ENCODE peak calls at places on chromosome 15, in seven cellular contexts. W is ovary, D is transverse colon, G is IMR-90, L is upper lobe of left lung, N is body of pancreas, V is breast epithelium. T is an unnamed sample. For H3K4me1 and H3K36me3, the result is how much of the 10 kb centered on the place peaks cover.

GRCh38 chr15:43056696-43057095 is 49.1 kb downstream of the UBR1 start:
- DNase-seq in N (no peak), L (no peak), D (no peak), V (no peak), G (no peak), W (no peak), T (no peak)

GRCh38 chr15:57914350-57915055 is 151.0 kb downstream of the ALDH1A2 start:
- DNase-seq in V (no peak), N (no peak), W (peak), G (no peak), L (peak), D (peak), T (no peak)

GRCh38 chr15:98823012-98823458 is 174.7 kb downstream of the IGF1R start:
- DNase-seq in V (no peak), D (no peak), G (peak), N (no peak), L (no peak), W (no peak), T (no peak)

GRCh38 chr15:92091155-92091734 is 237.7 kb downstream of the SLCO3A1 start:
- DNase-seq in G (peak), V (peak), N (peak), W (no peak), D (peak), L (no peak), T (peak)

GRCh38 chr15:80464952-80465645 is 60.9 kb downstream of the ARNT2 start:
- DNase-seq in G (peak), L (no peak), V (no peak), D (no peak), N (no peak), W (no peak), T (no peak)

GRCh38 chr15:31344824-31345605 is 18.4 kb downstream of the KLF13 start:
- DNase-seq in D (peak), V (no peak), N (peak), L (peak), W (no peak), G (no peak), T (peak)

GRCh38 chr15:28873006-28873405 is 12.8 kb upstream of the APBA2 start:
- DNase-seq in W (no peak), L (no peak), D (no peak), G (no peak), V (no peak), N (peak), T (no peak)

GRCh38 chr15:55710286-55710685 is 32.7 kb downstream of the PRTG start:
- DNase-seq in L (no peak), G (no peak), W (no peak), D (no peak), N (no peak), V (no peak), T (no peak)

GRCh38 chr15:35533130-35534110 is 12.5 kb downstream of the DPH6 start:
- DNase-seq in W (no peak), G (peak), N (no peak), L (no peak), V (no peak), D (no peak), T (no peak)

GRCh38 chr15:60835974-60836373 is 357.0 kb upstream of the ICE2 start:
- DNase-seq in W (no peak), N (no peak), V (no peak), D (no peak), L (no peak), G (peak), T (no peak)

GRCh38 chr15:73647259-73648026 is 14.3 kb upstream of the NPTN start:
- DNase-seq in D (no peak), L (no peak), W (no peak), N (no peak), V (no peak), G (no peak), T (no peak)

GRCh38 chr15:44710236-44711088 is 661 bp downstream of the PATL2 start:
- DNase-seq in N (no peak), W (no peak), G (peak), L (no peak), D (peak), V (no peak), T (no peak)

GRCh38 chr15:88274534-88275460 is 18.3 kb upstream of the NTRK3 start:
- DNase-seq in D (peak), N (peak), G (peak), V (no peak), L (no peak), W (peak), T (no peak)

GRCh38 chr15:60795889-60796288 is 316.9 kb upstream of the ICE2 start:
- DNase-seq in W (no peak), G (no peak), V (no peak), N (no peak), D (no peak), L (no peak), T (no peak)

GRCh38 chr15:61702224-61703120 is 357.8 kb downstream of the VPS13C start:
- DNase-seq in G (no peak), W (no peak), N (no peak), L (no peak), D (no peak), V (no peak), T (no peak)

GRCh38 chr15:67784057-67784781 is 41.1 kb upstream of the SKOR1 start:
- DNase-seq in D (peak), N (no peak), L (no peak), V (no peak), W (no peak), G (no peak), T (no peak)

GRCh38 chr15:45254405-45255293 is 2.6 kb downstream of the SLC28A2 start:
- DNase-seq in N (no peak), L (no peak), W (no peak), G (peak), V (no peak), D (no peak), T (no peak)

GRCh38 chr15:31270767-31271166 is 55.9 kb upstream of the KLF13 start:
- DNase-seq in V (peak), N (peak), W (no peak), D (peak), G (no peak), L (no peak), T (no peak)

GRCh38 chr15:49814709-49815108 is 193.9 kb downstream of the DTWD1 start:
- DNase-seq in W (no peak), N (no peak), V (no peak), G (no peak), D (no peak), L (no peak), T (no peak)

GRCh38 chr15:98312913-98313312 is 335.4 kb upstream of the IGF1R start:
- DNase-seq in D (no peak), W (no peak), V (no peak), L (no peak), G (no peak), N (no peak), T (no peak)

GRCh38 chr15:100206643-100207042 is 135.1 kb downstream of the ADAMTS17 start:
- DNase-seq in W (no peak), G (no peak), N (no peak), V (no peak), D (no peak), L (no peak), T (no peak)

GRCh38 chr15:90037961-90038633 is 37.0 kb downstream of the ZNF710 start:
- DNase-seq in V (peak), D (no peak), L (no peak), N (no peak), W (no peak), G (peak), T (peak)
- H3K4me1 ChIP-seq in V (under half), D (under half), L (half or more), N (half or more), W (under half), G (under half), T (half or more)

GRCh38 chr15:89998141-89998661 is 2.9 kb upstream of the ZNF710 start:
- DNase-seq in N (peak), G (peak), D (no peak), W (no peak), L (no peak), V (no peak), T (no peak)
- TF ChIP-seq POLR2A in N (peak), G (no peak), D (no peak), W (no peak), L (no peak), V (no peak), T (no peak)

DNA sequence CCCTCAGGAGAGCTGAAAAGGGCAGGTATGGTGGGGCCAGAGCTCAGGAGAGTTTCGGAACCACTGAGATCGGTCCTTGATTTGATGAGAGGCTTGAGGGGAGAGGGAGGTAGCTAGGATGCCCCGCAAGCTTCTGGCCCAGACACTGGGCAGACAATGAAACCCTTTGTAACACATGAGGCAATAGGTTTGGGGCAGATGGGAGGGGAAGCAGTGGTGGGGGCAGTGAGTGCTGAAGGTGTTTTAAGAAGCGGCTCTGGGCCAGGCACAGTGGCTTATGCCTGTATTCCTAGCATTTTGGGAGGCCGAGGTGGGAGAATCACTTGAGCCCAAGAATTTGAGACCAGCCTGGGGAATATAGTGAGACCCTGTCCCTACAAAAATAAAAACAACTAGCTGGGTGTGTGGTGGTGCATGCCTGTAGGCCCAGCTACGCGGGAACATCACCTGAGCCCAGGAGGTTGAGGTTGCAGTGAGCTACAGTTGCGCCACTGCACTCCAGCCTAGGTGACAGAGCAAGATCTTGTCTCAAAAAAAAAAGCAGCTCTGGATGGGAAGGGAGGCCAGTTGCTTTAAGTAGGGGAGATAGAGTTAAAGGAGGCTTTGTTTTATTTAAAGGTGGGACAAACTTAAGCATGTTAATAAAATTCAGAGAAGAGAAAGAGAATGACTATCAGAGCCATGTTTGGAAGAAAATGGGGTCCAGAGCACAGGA is 9.6 kb upstream of the SNX22 start:
- DNase-seq in G (no peak), L (no peak), W (no peak), V (no peak), D (no peak), N (no peak), T (no peak)
- H3K36me3 ChIP-seq in G (under half), L (under half), W (under half), V (under half), D (under half), N (under half), T (under half)

GRCh38 chr15:90203473-90203872 is 2.3 kb downstream of the SEMA4B start:
- DNase-seq in D (no peak), V (no peak), N (no peak), W (no peak), G (no peak), L (no peak), T (no peak)

GRCh38 chr15:90203922-90204321 is 2.8 kb downstream of the SEMA4B start:
- DNase-seq in G (no peak), D (no peak), L (no peak), W (no peak), N (no peak), V (no peak), T (no peak)

GRCh38 chr15:90201150-90201943 is at the start of gene SEMA4B:
- DNase-seq in W (peak), N (peak), D (peak), G (peak), V (no peak), L (peak), T (peak)

GRCh38 chr15:90201944-90202375 is 830 bp downstream of the SEMA4B start:
- DNase-seq in D (no peak), V (no peak), G (no peak), W (no peak), L (peak), N (no peak), T (no peak)

GRCh38 chr15:90202929-90203328 is 1.8 kb downstream of the SEMA4B start:
- DNase-seq in D (no peak), N (no peak), G (no peak), V (no peak), W (no peak), L (no peak), T (no peak)
- H3K4me1 ChIP-seq in D (under half), N (half or more), G (under half), V (under half), W (under half), L (under half), T (under half)

DNA sequence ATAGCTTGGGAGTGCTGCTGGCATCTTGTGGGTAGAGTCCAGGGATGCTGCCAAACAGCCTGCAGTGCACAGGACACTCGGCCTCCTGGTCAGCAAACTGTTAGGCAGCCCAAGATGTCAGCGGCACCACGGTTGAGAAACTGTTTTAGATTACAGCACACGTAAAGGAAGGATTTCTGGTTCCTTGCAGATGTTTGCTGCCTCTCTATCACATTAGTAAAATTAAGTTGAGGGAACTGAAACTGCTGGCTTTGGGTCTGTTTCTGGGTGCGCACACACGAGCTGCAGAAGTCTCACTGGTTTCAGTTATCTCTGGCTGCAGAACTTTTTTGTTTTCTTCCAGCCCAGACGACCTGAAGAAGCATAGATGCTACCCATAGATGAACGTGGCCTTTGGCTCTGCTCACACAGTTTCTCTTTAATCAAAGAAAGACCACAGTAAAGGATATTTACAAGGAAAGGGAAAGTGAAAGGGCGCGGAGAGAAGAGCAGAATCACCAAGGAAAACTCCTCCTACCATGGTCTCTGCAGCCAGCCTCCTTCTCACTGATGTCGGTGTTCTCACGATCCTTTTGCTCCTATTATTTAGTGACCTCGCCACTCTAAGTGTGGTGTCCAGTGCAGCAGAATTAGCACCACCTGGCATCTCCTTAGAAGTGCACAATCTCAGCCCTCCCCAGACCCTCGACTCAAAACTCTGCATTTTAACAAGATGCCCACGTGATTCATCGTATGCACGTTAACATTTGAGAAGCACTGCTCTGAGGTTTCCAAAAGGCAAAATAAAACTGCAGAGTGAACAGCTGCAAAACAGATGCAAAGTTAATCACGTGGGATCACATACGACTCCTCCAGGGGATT is 50.6 kb upstream of the AKAP13 start:
- DNase-seq in D (peak), V (no peak), N (no peak), G (peak), W (peak), L (no peak), T (peak)
- TF ChIP-seq POLR2A in D (no peak), V (no peak), N (no peak), G (no peak), W (no peak), L (no peak), T (no peak)

GRCh38 chr15:78921517-78921916 is 23.3 kb downstream of the CTSH start:
- DNase-seq in N (no peak), G (no peak), V (no peak), L (no peak), W (no peak), D (no peak), T (no peak)
- H3K36me3 ChIP-seq in N (under half), G (half or more), V (under half), L (under half), W (under half), D (under half), T (under half)

DNA sequence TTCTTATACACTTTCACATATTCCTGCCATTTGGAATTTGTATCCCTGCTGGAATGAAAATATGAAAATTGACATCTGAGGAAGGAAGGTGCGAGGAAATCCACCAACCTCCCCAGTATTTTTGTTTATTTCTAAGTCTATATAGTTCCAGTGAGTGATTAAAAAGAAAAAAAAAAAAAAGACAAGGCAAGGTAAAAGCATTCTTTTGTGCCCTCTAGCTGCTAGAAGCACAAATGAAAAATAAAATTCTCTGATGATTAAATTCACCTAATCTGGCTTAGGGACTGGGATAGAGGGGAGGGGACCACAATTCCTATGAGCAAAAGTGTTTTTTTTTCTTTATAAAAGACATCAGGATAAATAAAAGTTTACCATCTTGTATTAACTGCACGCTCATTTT is 370.9 kb downstream of the NR2F2 start:
- DNase-seq in G (no peak), V (no peak), L (no peak), D (no peak), N (no peak), W (no peak), T (no peak)
- H3K4me1 ChIP-seq in G (under half), V (under half), L (under half), D (under half), N (under half), W (under half), T (under half)

GRCh38 chr15:41621200-41622193 is 38.7 kb upstream of the MGA start:
- DNase-seq in V (peak), G (peak), W (peak), N (peak), D (peak), L (peak), T (peak)
- TF ChIP-seq POLR2A in V (no peak), G (no peak), W (peak), N (peak), D (no peak), L (no peak), T (no peak)

GRCh38 chr15:82074610-82075009 is 28.8 kb upstream of the MEX3B start:
- DNase-seq in N (no peak), D (no peak), G (no peak), V (no peak), W (no peak), L (no peak), T (no peak)

DNA sequence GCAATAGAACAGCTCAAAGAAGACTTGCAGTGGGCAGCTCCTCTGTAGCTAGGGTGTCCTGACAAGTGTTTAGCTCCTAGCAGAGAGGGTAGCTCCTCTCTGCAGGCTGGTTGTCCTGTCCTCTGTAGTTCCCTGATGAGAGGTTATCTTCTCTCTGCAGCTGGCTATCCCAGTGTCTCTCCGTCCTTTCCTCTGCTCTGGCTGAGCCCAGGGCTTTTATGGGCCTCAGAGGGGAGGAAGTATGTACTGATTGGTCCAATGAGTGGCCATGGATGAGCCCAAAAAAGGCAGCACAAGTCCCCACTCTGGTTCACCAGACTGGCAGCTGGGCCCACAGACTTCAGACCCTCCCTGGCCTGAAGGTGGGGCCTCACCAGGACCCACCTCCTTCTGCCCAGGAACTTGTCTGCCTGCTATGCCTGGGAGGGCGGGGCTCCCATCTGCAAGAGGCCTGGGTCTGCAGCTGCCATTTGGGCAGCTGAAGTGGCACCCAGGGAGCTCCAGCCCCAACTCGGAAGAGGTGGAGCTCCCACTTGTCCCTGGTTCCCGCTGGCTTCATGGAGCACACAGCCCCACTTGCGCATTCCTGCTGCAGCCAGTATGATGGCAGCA is 27.2 kb upstream of the MEX3B start:
- DNase-seq in D (no peak), L (no peak), V (no peak), G (no peak), W (no peak), N (no peak), T (no peak)
- H3K36me3 ChIP-seq in D (under half), L (under half), V (under half), G (under half), W (under half), N (under half), T (under half)

GRCh38 chr15:70501849-70502248 is 261.5 kb downstream of the UACA start:
- DNase-seq in W (no peak), D (no peak), N (no peak), V (no peak), G (no peak), L (no peak), T (no peak)

GRCh38 chr15:70502576-70502975 is 260.8 kb downstream of the UACA start:
- DNase-seq in L (no peak), V (no peak), G (no peak), D (no peak), N (no peak), W (no peak), T (no peak)

GRCh38 chr15:70503073-70503745 is 260.1 kb downstream of the UACA start:
- DNase-seq in L (no peak), W (no peak), N (no peak), V (no peak), D (no peak), G (no peak), T (no peak)

GRCh38 chr15:70503798-70504304 is 259.5 kb downstream of the UACA start:
- DNase-seq in N (no peak), D (no peak), W (no peak), G (no peak), V (no peak), L (no peak), T (no peak)

GRCh38 chr15:70501121-70501727 is 262.1 kb downstream of the UACA start:
- DNase-seq in V (no peak), D (no peak), N (no peak), W (no peak), L (no peak), G (no peak), T (no peak)
- H3K4me1 ChIP-seq in V (under half), D (under half), N (under half), W (under half), L (under half), G (under half), T (under half)